ENCODE peak calls at places on chromosome 13, in six cellular contexts. Y, B, D, S, L and Q are unnamed samples.

GRCh38 chr13:78022164-78022877 is 103.7 kb upstream of the EDNRB start:
- DNase-seq in Y (no peak), B (peak), D (peak), S (no peak), L (peak), Q (peak)

GRCh38 chr13:111411186-111411858 is 90.9 kb downstream of the TEX29 start:
- DNase-seq in Y (no peak), B (no peak), D (no peak), S (no peak), L (no peak), Q (no peak)

GRCh38 chr13:46850214-46850613 is 46.6 kb downstream of the HTR2A start:
- DNase-seq in Y (no peak), B (no peak), D (no peak), S (no peak), L (no peak), Q (no peak)

GRCh38 chr13:87884874-87885273 is 213.7 kb downstream of the SLITRK5 start:
- DNase-seq in Y (no peak), B (no peak), D (no peak), S (peak), L (no peak), Q (no peak)

GRCh38 chr13:66414196-66414800 is 815.8 kb downstream of the PCDH9 start:
- DNase-seq in Y (no peak), B (no peak), D (no peak), S (no peak), L (no peak), Q (no peak)

GRCh38 chr13:91609353-91609752 is 210.9 kb downstream of the GPC5 start:
- DNase-seq in Y (no peak), B (no peak), D (no peak), S (no peak), L (no peak), Q (no peak)

GRCh38 chr13:109868583-109869311 is 82.4 kb upstream of the IRS2 start:
- DNase-seq in Y (no peak), B (no peak), D (no peak), S (no peak), L (no peak), Q (no peak)

GRCh38 chr13:51770681-51771417 is 33.1 kb downstream of the DHRS12 start:
- DNase-seq in Y (no peak), B (no peak), D (peak), S (peak), L (no peak), Q (no peak)

GRCh38 chr13:111253334-111253872 is 67.0 kb upstream of the TEX29 start:
- DNase-seq in Y (no peak), B (no peak), D (no peak), S (no peak), L (no peak), Q (no peak)

GRCh38 chr13:85419611-85420010 is 379.6 kb downstream of the SLITRK6 start:
- DNase-seq in Y (no peak), B (no peak), D (no peak), S (no peak), L (no peak), Q (no peak)

GRCh38 chr13:75555836-75556235 is 6.2 kb downstream of the UCHL3 start:
- DNase-seq in Y (no peak), B (no peak), D (no peak), S (no peak), L (no peak), Q (no peak)

GRCh38 chr13:29422015-29422414 is 173.5 kb downstream of the SLC7A1 start:
- DNase-seq in Y (no peak), B (no peak), D (no peak), S (no peak), L (no peak), Q (no peak)

GRCh38 chr13:21318891-21319532 is 140.1 kb downstream of the ZDHHC20 start:
- DNase-seq in Y (no peak), B (no peak), D (no peak), S (no peak), L (no peak), Q (no peak)

GRCh38 chr13:30551194-30551593 is 66.5 kb upstream of the USPL1 start:
- DNase-seq in Y (peak), B (peak), D (no peak), S (no peak), L (no peak), Q (no peak)

GRCh38 chr13:62357887-62358645 is 942.4 kb upstream of the PCDH20 start:
- DNase-seq in Y (peak), B (no peak), D (no peak), S (no peak), L (no peak), Q (no peak)

GRCh38 chr13:99796175-99796819 is 175.3 kb downstream of the ZIC5 start:
- DNase-seq in Y (no peak), B (peak), D (peak), S (no peak), L (no peak), Q (peak)

GRCh38 chr13:77697208-77698103 is at the start of gene SLAIN1:
- DNase-seq in Y (peak), B (peak), D (peak), S (peak), L (peak), Q (peak)

GRCh38 chr13:109770436-109770835 is 15.9 kb downstream of the IRS2 start:
- DNase-seq in Y (no peak), B (no peak), D (no peak), S (no peak), L (no peak), Q (no peak)

GRCh38 chr13:23516190-23516589 is 54.0 kb upstream of the TNFRSF19 start:
- DNase-seq in Y (no peak), B (no peak), D (no peak), S (no peak), L (no peak), Q (no peak)